ENCODE peak calls at places on chromosome 22, in eight cellular contexts. G is fibroblast of pulmonary artery, V is spleen, A is heart left ventricle, N is adrenal gland, R is fibroblast of mammary gland, K is fibroblast of lung, F is A549. P is an unnamed sample.
A peak's percentile ranks its signal among the peaks of the same experiment; 100 is the strongest.

GRCh38 chr22:41181349-41182241 is 23.5 kb upstream of the L3MBTL2 start:
- DNase-seq in G (peak; percentile 67), K (no peak), A (no peak), V (no peak), F (no peak), R (peak; percentile 74), N (no peak), P (peak; percentile 79)

GRCh38 chr22:39502789-39503464 is 837 bp downstream of the MIEF1 start:
- DNase-seq in A (no peak), V (no peak), G (no peak), F (no peak), R (peak; percentile 34), N (peak; percentile 12), K (peak; percentile 63), P (peak; percentile 57)

GRCh38 chr22:33539902-33540751 is 380.1 kb downstream of the LARGE1 start:
- DNase-seq in A (peak; percentile 72), N (peak; percentile 88), R (peak; percentile 33), K (peak; percentile 12), V (no peak), G (no peak), F (peak; percentile 58), P (peak; percentile 57)

GRCh38 chr22:39710380-39711117 is 140.0 kb downstream of the CACNA1I start:
- DNase-seq in N (peak; percentile 77), F (no peak), G (peak; percentile 15), V (no peak), K (peak; percentile 8), R (no peak), A (peak; percentile 62), P (no peak)

GRCh38 chr22:41382098-41382578 is 396 bp downstream of the TEF start:
- DNase-seq in G (peak; percentile 41), N (peak; percentile 75), F (peak; percentile 53), A (peak; percentile 81), R (peak; percentile 27), V (no peak), K (peak; percentile 54), P (peak; percentile 47)

GRCh38 chr22:22527312-22527711 is 7.2 kb upstream of the ZNF280A start:
- DNase-seq in N (no peak), F (no peak), K (no peak), R (peak; percentile 24), G (no peak), V (no peak), A (no peak), P (no peak)

GRCh38 chr22:48459859-48460823 is 1367.5 kb downstream of the BRD1 start:
- DNase-seq in N (no peak), R (no peak), G (no peak), A (no peak), F (no peak), V (no peak), K (no peak), P (no peak)

GRCh38 chr22:32079110-32080089 is 36.3 kb downstream of the SLC5A1 start:
- DNase-seq in A (no peak), N (peak; percentile 65), V (no peak), G (peak; percentile 77), K (peak; percentile 16), R (peak; percentile 45), F (peak; percentile 65), P (peak; percentile 85)

GRCh38 chr22:41966607-41967240 is 2.5 kb upstream of the SEPTIN3 start:
- DNase-seq in N (peak; percentile 93), V (no peak), R (peak; percentile 92), G (peak; percentile 86), A (no peak), F (peak; percentile 15), K (peak; percentile 88), P (peak; percentile 95)

GRCh38 chr22:41567452-41567768 is 6.6 kb downstream of the CSDC2 start:
- DNase-seq in K (no peak), A (no peak), G (no peak), V (no peak), N (no peak), R (no peak), F (no peak), P (no peak)

GRCh38 chr22:38465673-38466490 is 2.0 kb upstream of the KDELR3 start:
- DNase-seq in F (no peak), N (no peak), V (peak; percentile 46), G (no peak), R (peak; percentile 44), A (no peak), K (no peak), P (no peak)

GRCh38 chr22:38781033-38781432 is 12.9 kb downstream of the DNAL4 start:
- DNase-seq in V (no peak), K (no peak), R (no peak), N (no peak), A (peak; percentile 86), F (no peak), G (no peak), P (no peak)

GRCh38 chr22:36873614-36874308 is 13.0 kb downstream of the NCF4 start:
- DNase-seq in F (peak; percentile 67), G (peak; percentile 85), A (no peak), N (peak; percentile 44), K (peak; percentile 53), V (peak; percentile 85), R (peak; percentile 62), P (peak; percentile 78)

GRCh38 chr22:20940178-20940790 is 23.1 kb downstream of the CRKL start:
- DNase-seq in F (no peak), N (no peak), G (no peak), A (no peak), R (peak; percentile 58), K (no peak), V (no peak), P (no peak)

GRCh38 chr22:46050451-46050845 is 73.5 kb upstream of the WNT7B start:
- DNase-seq in R (no peak), V (no peak), K (no peak), F (no peak), N (peak; percentile 7), G (no peak), A (no peak), P (no peak)

GRCh38 chr22:17786435-17787158 is 12.3 kb upstream of the BID start:
- DNase-seq in V (no peak), K (peak; percentile 34), R (peak; percentile 71), N (peak; percentile 51), A (peak; percentile 89), F (no peak), G (peak; percentile 31), P (peak; percentile 47)

DNA sequence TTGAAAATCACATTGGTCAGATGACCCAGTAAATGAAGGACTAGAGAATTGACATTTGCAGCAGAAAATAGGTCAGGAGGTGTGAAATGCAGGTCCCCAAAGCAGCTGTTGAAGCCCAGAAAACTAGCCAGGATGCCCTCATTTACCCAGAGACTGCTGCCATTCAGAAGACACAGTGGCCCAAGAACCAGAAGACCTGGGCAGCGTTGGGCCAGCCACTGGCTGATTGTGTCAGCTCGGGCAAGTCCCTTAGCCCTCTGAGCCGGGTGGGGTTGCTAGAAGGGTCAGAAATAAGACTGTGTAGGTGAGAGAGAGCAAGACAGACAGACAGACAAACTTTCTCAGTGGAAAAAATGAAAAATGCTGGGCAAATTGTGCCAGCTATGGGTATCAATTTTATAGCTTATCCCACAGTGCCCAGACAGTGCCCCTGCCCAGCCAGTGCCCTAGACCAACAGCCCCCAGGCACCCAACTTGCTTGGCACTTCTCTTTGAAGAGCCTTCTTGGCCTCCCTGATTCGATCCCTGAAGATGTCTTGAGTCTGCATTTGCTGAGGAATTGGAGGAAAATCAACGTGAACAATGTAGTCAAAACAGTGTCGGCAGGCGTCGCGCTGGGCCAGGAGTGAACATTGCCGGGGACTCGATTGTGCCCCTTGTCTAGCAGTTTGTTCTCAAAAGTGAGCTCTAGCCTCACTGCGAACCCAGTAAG is 198.3 kb downstream of the MN1 start:
- DNase-seq in G (no peak), V (peak; percentile 38), A (no peak), R (no peak), K (no peak), F (no peak), N (no peak), P (no peak)
- TF ChIP-seq CTCF in G (no peak), V (no peak), A (no peak), R (no peak), K (no peak), F (no peak), N (no peak), P (no peak)

GRCh38 chr22:49936973-49937757 is 18.7 kb downstream of the CRELD2 start:
- DNase-seq in V (no peak), F (no peak), R (no peak), G (no peak), K (no peak), A (peak; percentile 84), N (no peak), P (no peak)
- H3K4me3 ChIP-seq in V (no peak overlapping the region), F (no peak overlapping the region), R (no peak overlapping the region), G (no peak overlapping the region), K (no peak overlapping the region), A (peak overlapping the region; percentile 47), N (no peak overlapping the region), P (no peak overlapping the region)

DNA sequence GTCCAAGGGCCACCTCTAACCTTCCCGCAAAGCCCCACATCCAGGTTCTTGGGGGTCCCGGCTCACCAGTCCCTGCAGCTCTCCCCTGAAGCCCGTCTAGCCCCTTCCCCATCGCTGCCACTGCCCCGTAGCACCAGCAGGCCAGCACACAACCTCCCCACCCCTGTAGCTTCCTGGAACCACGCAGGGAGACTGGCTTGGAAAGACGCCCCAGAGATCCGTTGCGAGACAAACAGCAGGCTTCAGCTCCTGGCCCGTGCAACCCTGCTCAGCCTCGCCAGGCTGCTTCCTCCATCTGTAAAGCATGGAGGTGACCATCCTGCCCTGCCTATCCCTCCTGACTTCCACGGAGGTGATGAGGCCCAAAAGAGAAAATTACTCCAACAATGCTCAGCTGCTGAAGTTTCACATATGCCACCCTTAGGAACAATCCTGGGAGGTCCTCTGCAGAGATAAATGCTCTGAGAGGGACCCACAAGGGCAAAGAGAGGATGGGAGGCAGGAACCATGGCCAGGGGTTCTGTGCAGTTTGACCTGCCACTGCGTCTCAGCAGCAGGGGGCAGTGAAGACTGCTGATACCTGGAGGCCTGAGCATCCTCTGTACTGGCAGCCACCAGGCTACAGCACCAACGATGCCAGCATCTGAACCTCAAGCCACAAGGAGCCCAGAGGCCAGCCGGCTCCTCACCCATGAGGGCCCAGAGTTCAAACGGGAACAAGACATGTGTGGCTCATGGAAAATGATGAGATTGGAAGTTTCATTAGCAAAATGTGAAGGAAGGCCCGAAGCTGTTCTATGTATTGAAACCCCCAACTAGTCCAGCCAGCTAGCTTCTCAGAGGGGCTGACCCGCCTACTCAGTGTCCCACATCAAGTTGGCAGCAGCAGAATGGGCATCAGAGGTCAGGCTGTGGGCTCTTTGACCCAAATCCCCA is 16.1 kb downstream of the DGCR2 start:
- DNase-seq in G (no peak), K (no peak), N (no peak), R (no peak), F (peak; percentile 18), A (no peak), V (no peak), P (no peak)
- TF ChIP-seq CTCF in G (peak; percentile 28), K (no peak), N (peak; percentile 20), R (peak; percentile 27), F (no peak), A (peak; percentile 7), V (no peak), P (peak; percentile 38)

DNA sequence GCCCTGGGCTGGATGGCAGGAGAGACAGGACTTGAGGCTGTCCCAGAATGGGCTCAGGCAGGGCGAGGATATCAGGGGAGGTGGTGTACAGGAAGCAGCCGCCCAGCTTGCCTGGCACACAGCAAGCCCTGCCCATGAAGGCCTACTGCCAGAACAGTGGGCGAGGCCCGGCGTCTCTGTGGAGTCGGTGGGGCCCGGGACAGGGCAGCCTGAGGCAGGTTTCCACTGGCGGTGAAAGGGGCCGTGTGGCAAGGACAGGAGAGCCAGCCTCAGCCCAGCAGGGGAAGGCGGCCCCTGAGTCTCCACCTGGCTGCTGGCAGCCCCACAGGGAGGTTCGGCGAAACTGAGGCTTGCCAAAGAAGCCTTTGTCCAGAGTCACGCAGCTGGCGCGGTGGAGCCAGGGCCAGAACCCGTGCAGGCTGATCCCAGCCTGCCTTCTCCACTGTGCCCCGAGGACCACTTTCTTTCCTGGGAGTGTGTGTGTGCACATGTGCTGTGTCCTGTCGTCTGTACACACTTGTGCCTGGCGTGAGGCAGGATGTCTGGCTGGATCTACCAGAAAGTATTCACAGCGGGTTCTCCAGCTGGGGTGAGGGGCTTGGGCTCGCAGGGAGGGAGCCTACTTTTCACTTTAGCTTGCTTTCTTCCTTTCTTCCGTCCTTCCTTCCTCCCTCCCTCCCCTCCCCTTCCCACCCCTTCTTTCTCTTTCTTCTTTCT is 1.2 kb downstream of the TSPO start:
- DNase-seq in R (peak; percentile 37), V (peak; percentile 96), K (peak; percentile 51), A (peak; percentile 87), F (no peak), N (peak; percentile 79), G (peak; percentile 45), P (peak; percentile 41)
- H3K4me3 ChIP-seq in R (peak overlapping the region; percentile 79), V (peak overlapping the region; percentile 91), K (peak overlapping the region; percentile 74), A (peak overlapping the region; percentile 91), F (peak overlapping the region; percentile 93), N (peak overlapping the region; percentile 54), G (peak overlapping the region; percentile 73), P (peak overlapping the region; percentile 82)

P was measured in choroid plexus epithelial cell.